ENCODE peak calls at places on chromosomes 11 and 22, in six cellular contexts. R is H7; Y is fibroblast of lung; K is Peyer's patch; C is CD8-positive, alpha-beta T cell; Q is tibial nerve. I is an unnamed sample.

GRCh38 chr22:20204821-20205220 is 54.0 kb upstream of the CCDC188 start:
- DNase-seq in Y (no peak), Q (no peak), C (no peak), K (no peak), R (no peak), I (no peak)

GRCh38 chr11:19674420-19674819 is 38.2 kb upstream of the NAV2 start:
- DNase-seq in R (no peak), Y (no peak), C (no peak), Q (no peak), K (no peak), I (no peak)

GRCh38 chr11:35963911-35964310 is 20.0 kb downstream of the LDLRAD3 start:
- DNase-seq in C (no peak), K (no peak), Y (no peak), R (no peak), Q (peak; percentile 23), I (no peak)

GRCh38 chr11:72174299-72175070 is 17.5 kb upstream of the FOLR1 start:
- DNase-seq in Q (no peak), Y (no peak), R (no peak), K (no peak), C (no peak), I (no peak)

GRCh38 chr11:126544311-126545056 is 189.0 kb downstream of the ST3GAL4 start:
- DNase-seq in C (no peak), Y (peak; percentile 8), Q (no peak), R (peak; percentile 83), K (no peak), I (no peak)

GRCh38 chr11:48111941-48112340 is 104.7 kb upstream of the OR4B1 start:
- DNase-seq in Q (no peak), R (no peak), C (no peak), Y (no peak), K (no peak), I (no peak)

GRCh38 chr11:23359297-23359696 is 499.0 kb upstream of the CCDC179 start:
- DNase-seq in Q (no peak), C (no peak), Y (peak; percentile 95), R (no peak), K (no peak), I (no peak)

GRCh38 chr22:46115755-46116490 is 34.4 kb upstream of the PPARA start:
- DNase-seq in Y (no peak), Q (no peak), K (no peak), R (no peak), C (no peak), I (no peak)

GRCh38 chr22:38215156-38216038 is 13.6 kb downstream of the MAFF start:
- DNase-seq in Y (no peak), R (no peak), Q (no peak), C (no peak), K (no peak), I (no peak)

GRCh38 chr22:38212442-38212841 is 10.6 kb downstream of the MAFF start:
- DNase-seq in R (no peak), Q (no peak), Y (no peak), C (no peak), K (no peak), I (no peak)

GRCh38 chr22:38213319-38214247 is 11.8 kb downstream of the MAFF start:
- DNase-seq in C (no peak), Q (no peak), Y (no peak), R (no peak), K (no peak), I (no peak)

GRCh38 chr22:38211556-38211955 is 9.8 kb downstream of the MAFF start:
- DNase-seq in Q (no peak), Y (no peak), R (no peak), K (no peak), C (no peak), I (no peak)

DNA sequence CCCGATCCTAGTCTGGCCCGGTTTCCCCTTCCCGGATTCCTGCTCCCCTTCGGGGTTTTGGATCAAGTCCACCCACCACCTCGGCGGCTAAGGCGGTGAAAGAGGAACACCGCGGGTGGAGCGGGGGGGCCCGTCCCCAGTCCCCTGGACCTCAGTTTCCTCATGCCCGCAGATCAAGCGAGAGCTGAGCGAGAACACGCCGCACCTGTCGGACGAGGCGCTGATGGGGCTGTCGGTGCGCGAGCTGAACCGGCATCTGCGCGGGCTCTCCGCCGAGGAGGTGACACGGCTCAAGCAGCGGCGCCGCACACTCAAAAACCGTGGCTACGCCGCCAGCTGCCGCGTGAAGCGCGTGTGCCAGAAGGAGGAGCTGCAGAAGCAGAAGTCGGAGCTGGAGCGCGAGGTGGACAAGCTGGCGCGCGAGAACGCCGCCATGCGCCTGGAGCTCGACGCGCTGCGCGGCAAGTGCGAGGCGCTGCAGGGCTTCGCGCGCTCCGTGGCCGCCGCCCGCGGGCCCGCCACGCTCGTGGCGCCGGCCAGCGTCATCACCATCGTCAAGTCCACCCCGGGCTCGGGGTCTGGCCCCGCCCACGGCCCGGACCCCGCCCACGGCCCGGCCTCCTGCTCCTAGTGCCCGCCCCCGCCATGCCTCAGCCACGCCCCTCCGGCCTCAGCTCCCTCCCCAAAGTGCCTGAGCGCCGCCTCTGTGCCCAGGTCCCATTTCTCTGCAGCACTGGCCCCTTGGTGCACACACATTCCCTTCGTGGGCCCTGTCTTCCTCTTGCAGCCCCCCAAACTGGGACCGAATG is 12.7 kb downstream of the MAFF start:
- DNase-seq in Q (peak; percentile 57), C (peak; percentile 60), R (peak; percentile 99), Y (peak; percentile 65), K (peak; percentile 79), I (peak; percentile 64)
- H3K4me3 ChIP-seq in Q (peak overlapping the region; percentile 39), C (peak overlapping the region; percentile 30), R (peak overlapping the region; percentile 57), Y (no peak overlapping the region), K (peak overlapping the region; percentile 39), I (no peak overlapping the region)

GRCh38 chr22:11325767-11326166 is 4202.2 kb upstream of the OR11H1 start:
- DNase-seq in R (no peak), K (no peak), Y (no peak), C (no peak), Q (no peak), I (no peak)
- H3K4me3 ChIP-seq in R (no peak overlapping the region), K (no peak overlapping the region), Y (no peak overlapping the region), C (no peak overlapping the region), Q (no peak overlapping the region), I (no peak overlapping the region)

GRCh38 chr11:64448599-64449380 is 89.8 kb downstream of the RPS6KA4 start:
- DNase-seq in K (peak; percentile 77), R (peak; percentile 96), Y (peak; percentile 52), Q (peak; percentile 44), C (peak; percentile 74), I (peak; percentile 57)
- H3K4me3 ChIP-seq in K (peak overlapping the region; percentile 49), R (peak overlapping the region; percentile 42), Y (peak overlapping the region; percentile 42), Q (peak overlapping the region; percentile 44), C (peak overlapping the region; percentile 49), I (no peak overlapping the region)

GRCh38 chr11:57322881-57323467 is 1.8 kb downstream of the TNKS1BP1 start:
- DNase-seq in Q (no peak), C (no peak), K (no peak), R (peak; percentile 35), Y (no peak), I (no peak)

GRCh38 chr11:57321996-57322880 is 2.5 kb downstream of the TNKS1BP1 start:
- DNase-seq in R (peak; percentile 91), Y (peak; percentile 99), C (no peak), Q (peak; percentile 86), K (peak; percentile 33), I (no peak)

GRCh38 chr11:57320067-57320718 is 4.6 kb downstream of the TNKS1BP1 start:
- DNase-seq in K (no peak), R (no peak), Y (no peak), C (no peak), Q (no peak), I (no peak)

GRCh38 chr11:57321388-57321995 is 3.3 kb downstream of the TNKS1BP1 start:
- DNase-seq in Q (no peak), R (no peak), Y (no peak), K (no peak), C (no peak), I (no peak)

GRCh38 chr11:57320719-57321387 is 3.9 kb downstream of the TNKS1BP1 start:
- DNase-seq in Y (no peak), C (no peak), R (no peak), K (no peak), Q (no peak), I (no peak)
- H3K4me3 ChIP-seq in Y (peak overlapping the region; percentile 91), C (no peak overlapping the region), R (no peak overlapping the region), K (no peak overlapping the region), Q (peak overlapping the region; percentile 91), I (no peak overlapping the region)

DNA sequence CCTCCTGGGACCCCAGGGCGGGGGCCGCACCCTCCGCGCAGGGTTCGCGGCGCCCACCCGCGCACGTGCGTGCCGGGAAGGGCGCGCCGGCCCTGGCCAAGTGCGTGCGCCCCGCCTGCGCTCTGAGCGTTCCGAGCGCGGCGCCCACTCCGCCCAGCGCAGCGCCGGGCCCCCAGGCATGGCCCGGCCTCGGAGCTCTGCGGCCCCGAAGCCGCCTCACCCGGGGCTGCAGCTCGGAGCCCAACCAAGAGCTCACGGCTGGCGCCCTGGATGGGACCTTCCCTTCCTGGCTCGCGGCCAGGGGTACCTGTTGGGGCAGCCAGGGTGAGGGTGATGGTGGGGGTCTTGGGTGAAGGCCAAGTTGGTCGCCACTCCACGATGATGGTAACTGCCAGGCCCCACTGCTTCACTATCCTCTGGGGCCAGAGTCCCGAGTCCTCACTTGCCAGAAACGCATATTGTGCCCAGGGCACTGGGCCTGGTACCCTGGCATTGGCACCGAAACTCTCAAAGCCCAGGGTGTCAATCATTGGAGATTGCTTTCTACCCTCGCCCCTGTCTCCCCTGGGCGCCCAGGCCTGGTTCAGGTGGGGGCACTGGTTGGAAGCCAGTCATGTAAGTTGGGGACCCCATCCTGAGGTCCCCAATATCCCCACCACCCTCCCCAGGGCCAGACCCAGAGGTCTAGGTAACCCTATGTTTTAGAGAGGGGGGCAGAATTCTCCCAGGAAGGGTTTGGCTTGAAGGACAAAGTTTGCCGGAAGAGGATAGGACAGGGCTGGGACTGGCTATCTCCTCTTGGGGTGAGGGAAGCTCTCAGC is 889 bp downstream of the ANO1 start:
- DNase-seq in K (no peak), Q (no peak), R (peak; percentile 90), C (no peak), Y (no peak), I (no peak)
- H3K4me3 ChIP-seq in K (no peak overlapping the region), Q (peak overlapping the region; percentile 42), R (peak overlapping the region; percentile 31), C (no peak overlapping the region), Y (no peak overlapping the region), I (no peak overlapping the region)

DNA sequence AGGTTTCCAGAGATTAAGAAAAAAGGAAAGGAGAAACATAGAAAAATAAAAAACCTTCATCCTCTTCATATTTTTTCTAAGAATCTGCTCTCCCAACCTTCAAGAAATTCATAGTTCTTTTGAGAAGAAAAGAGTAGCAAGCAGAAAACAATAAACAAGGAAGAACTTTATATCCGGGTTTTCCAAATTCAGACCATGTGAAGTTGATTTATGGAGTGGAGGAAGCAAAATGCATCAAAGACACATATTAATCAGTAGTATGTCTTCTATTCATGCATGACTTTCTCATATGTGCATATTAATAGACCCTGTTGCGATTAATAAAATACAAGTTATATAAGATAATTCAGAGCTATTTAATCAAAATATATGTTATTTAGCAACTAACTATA is 20.5 kb upstream of the CTSC start:
- DNase-seq in K (no peak), C (no peak), R (no peak), Q (no peak), Y (no peak), I (no peak)
- H3K4me3 ChIP-seq in K (no peak overlapping the region), C (no peak overlapping the region), R (no peak overlapping the region), Q (no peak overlapping the region), Y (no peak overlapping the region), I (peak overlapping the region; percentile 56)

DNA sequence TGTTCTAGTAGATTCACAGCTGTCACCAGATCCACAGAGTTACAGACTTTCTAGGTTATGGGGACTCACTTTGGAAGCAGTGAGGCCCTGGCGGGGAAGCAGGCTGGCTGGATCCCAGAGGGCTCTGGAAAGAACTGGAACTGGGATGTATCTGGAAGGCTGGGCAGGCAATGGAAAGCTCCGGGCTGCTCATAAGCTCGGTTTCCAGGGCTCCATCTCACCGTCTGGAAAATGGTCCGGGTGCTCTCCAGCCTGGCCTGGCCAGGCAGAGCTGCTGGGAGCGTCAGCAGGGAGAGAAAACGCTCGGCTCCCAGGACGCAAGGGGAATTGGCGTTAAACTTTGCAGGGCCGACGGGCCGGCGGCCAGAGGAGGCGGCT is 339 bp upstream of the SEZ6L start:
- DNase-seq in Q (no peak), K (no peak), C (no peak), Y (no peak), R (no peak), I (no peak)
- H3K4me3 ChIP-seq in Q (peak overlapping the region; percentile 51), K (peak overlapping the region; percentile 30), C (no peak overlapping the region), Y (no peak overlapping the region), R (peak overlapping the region; percentile 52), I (no peak overlapping the region)

I was measured in CD4-positive, CD25-positive, alpha-beta regulatory T cell.